ENCODE peak calls at places on chromosome 7, in nine cellular contexts. P is tibial artery, Y is OCI-LY7, H is IMR-90, S is neural progenitor cell, Z is upper lobe of right lung, Q is body of pancreas, R is bronchial epithelial cell, E is left ventricle myocardium inferior. O is an unnamed sample.

GRCh38 chr7:33926535-33926934 is 21.2 kb downstream of the BMPER start:
- DNase-seq in P (no peak), Y (no peak), H (peak), S (no peak), Z (no peak), Q (no peak), R (no peak), E (no peak), O (no peak)

GRCh38 chr7:149620961-149621360 is 123.4 kb upstream of the ZNF746 start:
- DNase-seq in P (no peak), Y (no peak), H (no peak), S (no peak), Z (no peak), Q (no peak), R (no peak), E (no peak), O (no peak)

GRCh38 chr7:71594746-71595145 is 462.8 kb downstream of the GALNT17 start:
- DNase-seq in P (no peak), Y (no peak), H (no peak), S (no peak), Z (no peak), Q (no peak), R (no peak), E (no peak), O (no peak)

GRCh38 chr7:48213226-48213625 is 42.0 kb downstream of the ABCA13 start:
- DNase-seq in P (no peak), Y (no peak), H (peak), S (no peak), Z (no peak), Q (no peak), R (peak), E (no peak), O (no peak)

GRCh38 chr7:22720791-22721786 is 5.9 kb upstream of the IL6 start:
- DNase-seq in P (no peak), Y (no peak), H (no peak), S (no peak), Z (no peak), Q (no peak), R (no peak), E (no peak), O (no peak)

GRCh38 chr7:134954197-134955082 is 31.9 kb upstream of the AGBL3 start:
- DNase-seq in P (no peak), Y (peak), H (peak), S (peak), Z (no peak), Q (no peak), R (peak), E (no peak), O (no peak)

GRCh38 chr7:139725077-139725476 is 52.7 kb downstream of the HIPK2 start:
- DNase-seq in P (peak), Y (peak), H (peak), S (no peak), Z (no peak), Q (no peak), R (peak), E (no peak), O (no peak)

GRCh38 chr7:43199761-43200160 is 87.3 kb downstream of the HECW1 start:
- DNase-seq in P (no peak), Y (no peak), H (peak), S (no peak), Z (no peak), Q (no peak), R (no peak), E (no peak), O (no peak)

GRCh38 chr7:140475747-140476333 is 3.5 kb downstream of the MKRN1 start:
- DNase-seq in P (no peak), Y (peak), H (peak), S (peak), Z (no peak), Q (peak), R (peak), E (no peak), O (no peak)

GRCh38 chr7:151863386-151864079 is 13.4 kb downstream of the PRKAG2 start:
- DNase-seq in P (no peak), Y (peak), H (no peak), S (peak), Z (peak), Q (peak), R (no peak), E (no peak), O (no peak)
- TF ChIP-seq CTCF in P (no peak), Y (peak), H (no peak), S (peak), Z (no peak), Q (peak), R (no peak), E (peak), O (no peak)

GRCh38 chr7:11341285-11341944 is 367.7 kb downstream of the PHF14 start:
- DNase-seq in P (no peak), Y (no peak), H (no peak), S (peak), Z (no peak), Q (peak), R (peak), E (no peak), O (no peak)
- TF ChIP-seq CTCF in P (no peak), Y (peak), H (peak), S (peak), Z (peak), Q (no peak), R (peak), E (peak), O (no peak)

GRCh38 chr7:41886906-41887311 is 184.0 kb upstream of the INHBA start:
- DNase-seq in P (peak), Y (no peak), H (peak), S (no peak), Z (no peak), Q (peak), R (peak), E (peak), O (peak)
- TF ChIP-seq CTCF in P (no peak), Y (no peak), H (peak), S (no peak), Z (no peak), Q (no peak), R (no peak), E (no peak), O (no peak)

DNA sequence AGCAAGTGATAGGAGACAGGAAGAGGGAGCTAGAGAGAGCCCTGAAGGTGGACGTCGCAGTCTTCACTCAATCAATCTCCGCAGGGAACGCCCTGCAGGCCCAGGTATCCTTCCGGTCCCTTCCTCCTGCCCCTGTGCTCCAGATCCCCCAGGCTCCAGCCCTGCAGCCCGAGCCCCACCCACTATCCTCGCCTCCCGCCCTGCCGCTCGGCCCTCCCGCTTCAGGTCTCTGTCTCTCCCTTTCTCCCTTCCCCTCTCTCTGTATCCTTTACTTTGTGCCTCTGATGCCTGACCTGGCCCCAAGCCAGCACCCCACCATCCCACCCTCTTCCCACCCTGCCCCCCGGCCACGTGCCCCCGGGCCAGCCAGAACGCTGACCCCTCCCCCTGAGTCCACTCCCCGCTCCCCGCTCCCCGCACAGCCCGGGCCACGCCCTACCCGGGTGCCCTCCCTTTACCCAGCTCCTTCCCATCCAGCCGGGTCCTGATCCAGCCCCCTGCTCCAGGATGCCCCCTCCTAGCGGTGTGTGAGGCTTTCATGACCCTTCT is 127.7 kb downstream of the UBE2H start:
- DNase-seq in P (peak), Y (peak), H (no peak), S (peak), Z (peak), Q (peak), R (peak), E (peak), O (peak)
- TF ChIP-seq CTCF in P (no peak), Y (no peak), H (peak), S (peak), Z (peak), Q (no peak), R (peak), E (peak), O (peak)

GRCh38 chr7:24381919-24382505 is 98.0 kb downstream of the NPY start:
- DNase-seq in P (no peak), Y (peak), H (no peak), S (peak), Z (no peak), Q (no peak), R (peak), E (no peak), O (no peak)
- TF ChIP-seq CTCF in P (no peak), Y (peak), H (peak), S (peak), Z (peak), Q (peak), R (peak), E (peak), O (no peak)

GRCh38 chr7:31129067-31129466 is 77.0 kb downstream of the ADCYAP1R1 start:
- DNase-seq in P (no peak), Y (no peak), H (no peak), S (peak), Z (no peak), Q (no peak), R (no peak), E (no peak), O (peak)
- TF ChIP-seq CTCF in P (no peak), Y (peak), H (no peak), S (peak), Z (no peak), Q (no peak), R (peak), E (no peak), O (no peak)

GRCh38 chr7:13476881-13477444 is 512.5 kb downstream of the ETV1 start:
- DNase-seq in P (no peak), Y (no peak), H (no peak), S (peak), Z (no peak), Q (peak), R (no peak), E (no peak), O (no peak)
- TF ChIP-seq CTCF in P (no peak), Y (no peak), H (peak), S (peak), Z (no peak), Q (peak), R (no peak), E (no peak), O (no peak)

GRCh38 chr7:83475403-83475802 is 173.5 kb downstream of the SEMA3E start:
- DNase-seq in P (no peak), Y (no peak), H (no peak), S (peak), Z (no peak), Q (no peak), R (no peak), E (no peak), O (no peak)
- TF ChIP-seq CTCF in P (no peak), Y (peak), H (no peak), S (peak), Z (no peak), Q (no peak), R (no peak), E (no peak), O (no peak)

GRCh38 chr7:138449580-138449979 is 10.5 kb upstream of the TRIM24 start:
- DNase-seq in P (no peak), Y (peak), H (no peak), S (peak), Z (no peak), Q (no peak), R (no peak), E (no peak), O (no peak)
- TF ChIP-seq CTCF in P (no peak), Y (peak), H (peak), S (peak), Z (peak), Q (peak), R (no peak), E (peak), O (no peak)

DNA sequence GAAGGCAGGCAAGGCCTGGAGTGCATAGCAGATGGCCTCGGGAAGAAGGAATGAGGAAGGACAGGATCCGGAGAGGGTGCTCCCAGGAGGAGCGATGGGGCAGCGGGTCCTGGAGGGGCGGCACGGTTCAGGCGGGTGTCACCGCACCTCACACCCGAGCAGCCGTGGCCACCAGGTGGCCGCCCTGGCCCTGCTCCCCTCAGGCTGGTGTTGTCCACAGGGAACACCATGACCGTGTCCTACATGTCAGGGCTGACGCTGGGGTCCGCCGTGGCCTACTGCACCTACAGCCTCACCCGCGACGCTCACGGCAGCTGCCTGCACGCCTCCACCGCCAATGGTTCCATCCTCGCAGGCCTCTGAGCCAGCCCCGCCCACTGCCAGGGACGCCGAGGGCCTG is 19.8 kb downstream of the SLC29A4 start:
- DNase-seq in P (no peak), Y (no peak), H (no peak), S (no peak), Z (no peak), Q (no peak), R (no peak), E (no peak), O (no peak)
- TF ChIP-seq CTCF in P (no peak), Y (no peak), H (no peak), S (no peak), Z (no peak), Q (no peak), R (peak), E (no peak), O (no peak)